ENCODE peak calls at places on chromosome 19, in five cellular contexts. One of them, this sample, is unnamed.

GRCh38 chr19:57348136-57348535 is 2.9 kb upstream of the ZNF304 start:
- DNase-seq in BJ: peak
- DNase-seq in AG10803: peak
- DNase-seq in psoas muscle: no peak
- DNase-seq in colonic mucosa: no peak
- DNase-seq in this sample: no peak

GRCh38 chr19:10158485-10158884 is 36.3 kb downstream of the DNMT1 start:
- DNase-seq in colonic mucosa: no peak
- DNase-seq in BJ: no peak
- DNase-seq in psoas muscle: no peak
- DNase-seq in AG10803: no peak
- DNase-seq in this sample: no peak

GRCh38 chr19:50507376-50507775 is 3.6 kb downstream of the JOSD2 start:
- DNase-seq in psoas muscle: no peak
- DNase-seq in AG10803: no peak
- DNase-seq in BJ: no peak
- DNase-seq in colonic mucosa: no peak
- DNase-seq in this sample: no peak

GRCh38 chr19:18529782-18530181 is 7.9 kb upstream of the ELL start:
- DNase-seq in BJ: no peak
- DNase-seq in AG10803: no peak
- DNase-seq in psoas muscle: no peak
- DNase-seq in colonic mucosa: no peak
- DNase-seq in this sample: no peak

GRCh38 chr19:16326401-16327130 is 1.9 kb downstream of the KLF2 start:
- DNase-seq in colonic mucosa: no peak
- DNase-seq in psoas muscle: peak
- DNase-seq in BJ: no peak
- DNase-seq in AG10803: peak
- DNase-seq in this sample: no peak

GRCh38 chr19:55255618-55256423 is 3.0 kb downstream of the PPP6R1 start:
- DNase-seq in BJ: no peak
- DNase-seq in colonic mucosa: no peak
- DNase-seq in psoas muscle: peak
- DNase-seq in AG10803: peak
- DNase-seq in this sample: no peak

GRCh38 chr19:15622991-15623390 is 8.0 kb downstream of the CYP4F8 start:
- DNase-seq in psoas muscle: no peak
- DNase-seq in BJ: no peak
- DNase-seq in AG10803: no peak
- DNase-seq in colonic mucosa: peak
- DNase-seq in this sample: no peak

GRCh38 chr19:15372470-15372869 is 7.1 kb downstream of the AKAP8 start:
- DNase-seq in AG10803: no peak
- DNase-seq in BJ: no peak
- DNase-seq in psoas muscle: peak
- DNase-seq in colonic mucosa: no peak
- DNase-seq in this sample: no peak

GRCh38 chr19:48868196-48868886 is at the start of gene PLEKHA4:
- DNase-seq in psoas muscle: peak
- DNase-seq in colonic mucosa: peak
- DNase-seq in BJ: no peak
- DNase-seq in AG10803: peak
- DNase-seq in this sample: no peak

GRCh38 chr19:41083516-41083915 is 4.7 kb upstream of the CYP2A13 start:
- DNase-seq in BJ: no peak
- DNase-seq in psoas muscle: no peak
- DNase-seq in AG10803: no peak
- DNase-seq in colonic mucosa: no peak
- DNase-seq in this sample: no peak

GRCh38 chr19:38729653-38730469 is 14.4 kb downstream of the CAPN12 start:
- DNase-seq in colonic mucosa: peak
- DNase-seq in psoas muscle: peak
- DNase-seq in AG10803: peak
- DNase-seq in BJ: no peak
- DNase-seq in this sample: no peak

GRCh38 chr19:17579523-17580244 is 24.2 kb downstream of the COLGALT1 start:
- DNase-seq in psoas muscle: peak
- DNase-seq in AG10803: peak
- DNase-seq in colonic mucosa: peak
- DNase-seq in BJ: no peak
- DNase-seq in this sample: no peak

GRCh38 chr19:8337728-8338127 is 5.3 kb downstream of the KANK3 start:
- DNase-seq in colonic mucosa: no peak
- DNase-seq in psoas muscle: peak
- DNase-seq in BJ: no peak
- DNase-seq in AG10803: no peak
- DNase-seq in this sample: no peak

GRCh38 chr19:50465000-50465399 is 11.3 kb upstream of the EMC10 start:
- DNase-seq in colonic mucosa: no peak
- DNase-seq in AG10803: no peak
- DNase-seq in BJ: no peak
- DNase-seq in psoas muscle: no peak
- DNase-seq in this sample: no peak

GRCh38 chr19:16470911-16471811 is 609 bp downstream of the EPS15L1 start:
- DNase-seq in psoas muscle: peak
- DNase-seq in BJ: no peak
- DNase-seq in colonic mucosa: peak
- DNase-seq in AG10803: peak
- DNase-seq in this sample: no peak

GRCh38 chr19:16888629-16889371 is at the start of gene F2RL3:
- DNase-seq in colonic mucosa: peak
- DNase-seq in psoas muscle: peak
- DNase-seq in BJ: no peak
- DNase-seq in AG10803: peak
- DNase-seq in this sample: no peak

GRCh38 chr19:49567722-49568454 is 12.5 kb downstream of the NOSIP start:
- DNase-seq in BJ: no peak
- DNase-seq in colonic mucosa: peak
- DNase-seq in psoas muscle: no peak
- DNase-seq in AG10803: peak
- DNase-seq in this sample: no peak

GRCh38 chr19:7418575-7418974 is 69.8 kb downstream of the ARHGEF18 start:
- DNase-seq in colonic mucosa: no peak
- DNase-seq in BJ: no peak
- DNase-seq in psoas muscle: no peak
- DNase-seq in AG10803: no peak
- DNase-seq in this sample: no peak

GRCh38 chr19:29393915-29394460 is 131.8 kb upstream of the VSTM2B start:
- DNase-seq in BJ: no peak
- DNase-seq in psoas muscle: no peak
- DNase-seq in colonic mucosa: no peak
- DNase-seq in AG10803: no peak
- DNase-seq in this sample: no peak
- TF ChIP-seq CTCF in BJ: no peak
- TF ChIP-seq CTCF in psoas muscle: no peak
- TF ChIP-seq CTCF in colonic mucosa: no peak
- TF ChIP-seq CTCF in AG10803: no peak
- TF ChIP-seq CTCF in this sample: no peak

GRCh38 chr19:37719111-37719926 is at the start of gene ZNF607:
- DNase-seq in AG10803: peak
- DNase-seq in BJ: peak
- DNase-seq in psoas muscle: peak
- DNase-seq in colonic mucosa: peak
- DNase-seq in this sample: peak
- TF ChIP-seq CTCF in AG10803: peak
- TF ChIP-seq CTCF in BJ: peak
- TF ChIP-seq CTCF in psoas muscle: peak
- TF ChIP-seq CTCF in colonic mucosa: peak
- TF ChIP-seq CTCF in this sample: peak

GRCh38 chr19:45235485-45235884 is 9.7 kb downstream of the EXOC3L2 start:
- DNase-seq in AG10803: no peak
- DNase-seq in psoas muscle: no peak
- DNase-seq in colonic mucosa: no peak
- DNase-seq in BJ: no peak
- DNase-seq in this sample: no peak
- TF ChIP-seq CTCF in AG10803: no peak
- TF ChIP-seq CTCF in psoas muscle: no peak
- TF ChIP-seq CTCF in colonic mucosa: no peak
- TF ChIP-seq CTCF in BJ: no peak
- TF ChIP-seq CTCF in this sample: no peak

GRCh38 chr19:19860756-19861390 is 4.8 kb upstream of the ZNF253 start:
- DNase-seq in BJ: no peak
- DNase-seq in colonic mucosa: no peak
- DNase-seq in AG10803: no peak
- DNase-seq in psoas muscle: no peak
- DNase-seq in this sample: no peak

GRCh38 chr19:19871932-19872331 is 6.2 kb downstream of the ZNF253 start:
- DNase-seq in colonic mucosa: no peak
- DNase-seq in AG10803: no peak
- DNase-seq in psoas muscle: no peak
- DNase-seq in BJ: no peak
- DNase-seq in this sample: no peak

GRCh38 chr19:19866599-19867248 is 1.0 kb downstream of the ZNF253 start:
- DNase-seq in BJ: no peak
- DNase-seq in colonic mucosa: peak
- DNase-seq in AG10803: peak
- DNase-seq in psoas muscle: peak
- DNase-seq in this sample: no peak

DNA sequence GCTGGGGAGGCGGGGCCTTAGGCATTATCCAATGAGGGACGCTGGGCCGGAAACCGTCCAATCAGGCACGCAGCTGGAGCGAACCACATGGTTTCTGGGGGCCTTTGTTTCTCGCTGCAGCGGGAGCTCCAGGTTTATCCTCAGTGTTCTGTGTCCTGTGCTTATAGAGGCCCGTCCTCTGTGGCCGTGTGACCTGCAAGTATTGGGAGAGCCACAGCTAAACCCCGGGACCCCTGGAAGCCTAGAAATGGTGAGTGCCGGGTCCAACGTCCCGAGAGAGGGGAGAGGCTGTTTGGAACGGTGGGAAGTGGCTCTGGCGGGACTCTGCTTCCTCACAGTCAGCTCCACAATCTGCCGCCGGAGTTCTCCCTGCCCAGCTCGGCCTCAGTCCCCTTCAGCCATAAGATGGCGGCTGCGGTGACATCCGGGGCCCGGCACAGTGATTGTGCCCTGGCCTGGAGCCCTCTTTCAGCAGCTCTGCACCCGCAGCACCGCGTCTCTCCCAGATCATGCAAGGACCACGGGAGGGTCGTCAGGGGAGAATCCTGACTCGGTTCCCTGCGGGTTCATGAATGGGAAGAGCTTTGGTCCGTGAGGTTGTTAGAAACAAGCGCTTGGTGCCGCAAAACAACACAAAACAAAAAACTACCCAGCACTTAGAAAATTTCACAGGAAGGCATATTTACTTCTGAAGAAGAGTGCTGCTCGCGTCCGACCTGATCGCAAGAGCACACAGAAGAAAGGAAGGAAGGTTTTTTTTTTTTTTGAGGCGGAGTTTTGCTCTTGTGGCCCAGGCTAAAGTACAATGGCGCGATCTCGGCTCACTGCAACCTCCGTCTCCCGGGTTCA is at the start of gene ZNF253:
- DNase-seq in AG10803: peak
- DNase-seq in psoas muscle: peak
- DNase-seq in colonic mucosa: peak
- DNase-seq in BJ: peak
- DNase-seq in this sample: peak
- TF ChIP-seq CTCF in AG10803: no peak
- TF ChIP-seq CTCF in psoas muscle: no peak
- TF ChIP-seq CTCF in colonic mucosa: no peak
- TF ChIP-seq CTCF in BJ: no peak
- TF ChIP-seq CTCF in this sample: no peak

DNA sequence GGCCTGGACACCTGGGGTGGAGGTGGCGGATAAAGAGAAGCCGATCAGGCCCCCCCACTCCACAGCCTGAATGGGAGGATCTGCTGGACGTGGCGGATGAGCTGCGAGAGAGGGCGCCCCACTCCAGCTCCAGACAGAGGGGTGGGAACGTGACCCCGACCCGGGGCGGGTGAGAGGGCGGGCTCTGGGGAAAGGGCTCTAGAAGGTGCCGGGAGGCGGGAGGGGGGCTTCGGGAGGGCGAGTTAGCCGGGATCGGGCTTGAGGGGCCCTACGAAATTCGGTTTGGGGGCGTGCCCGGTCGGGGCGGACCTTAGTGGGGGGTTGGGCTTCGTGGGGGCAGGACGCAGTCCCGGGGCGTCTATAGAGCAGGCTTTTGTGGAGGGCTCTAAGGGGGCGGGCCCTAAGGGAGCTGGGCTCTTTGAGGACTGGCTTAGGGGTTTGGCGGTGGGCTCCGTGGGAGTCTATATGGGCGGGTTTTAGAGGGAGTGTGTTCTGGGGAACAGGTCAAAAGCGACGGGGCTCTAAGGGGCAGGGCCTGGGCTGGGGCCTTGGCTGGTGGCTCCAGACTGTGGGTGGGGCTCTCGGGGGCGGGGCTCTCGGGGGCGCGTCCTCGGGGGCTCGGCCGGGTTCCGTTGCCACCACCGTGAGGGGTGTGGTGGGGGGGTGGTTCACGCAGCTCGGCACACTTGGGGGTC is 4.1 kb upstream of the NANOS3 start:
- DNase-seq in psoas muscle: no peak
- DNase-seq in colonic mucosa: peak
- DNase-seq in AG10803: no peak
- DNase-seq in BJ: no peak
- DNase-seq in this sample: no peak
- TF ChIP-seq CTCF in psoas muscle: no peak
- TF ChIP-seq CTCF in colonic mucosa: no peak
- TF ChIP-seq CTCF in AG10803: peak
- TF ChIP-seq CTCF in BJ: peak
- TF ChIP-seq CTCF in this sample: no peak

GRCh38 chr19:2151339-2152229 is at the start of gene AP3D1:
- DNase-seq in psoas muscle: peak
- DNase-seq in AG10803: peak
- DNase-seq in colonic mucosa: peak
- DNase-seq in BJ: peak
- DNase-seq in this sample: peak
- TF ChIP-seq CTCF in psoas muscle: no peak
- TF ChIP-seq CTCF in AG10803: no peak
- TF ChIP-seq CTCF in colonic mucosa: no peak
- TF ChIP-seq CTCF in BJ: no peak
- TF ChIP-seq CTCF in this sample: no peak

This sample was measured in AG09319.